ENCODE peak calls at places on chromosomes 4 and X, in eight cellular contexts. One of them, this sample, is unnamed.

GRCh38 chrX:68045008-68045577 is 388.2 kb downstream of the OPHN1 start:
- DNase-seq in activated naive CD4-positive, alpha-beta T cell treated with anti-CD3 and anti-CD28 coated beads for 36 hours: no peak
- DNase-seq in activated effector memory CD4-positive, alpha-beta T cell treated with Interleukin-2 at 50 U/mL for 16 hours: no peak
- DNase-seq in mucosa of descending colon: no peak
- DNase-seq in NCI-H2029: no peak
- DNase-seq in MCF 10A: no peak
- DNase-seq in HL-60: no peak
- DNase-seq in esophagus muscularis mucosa: no peak
- DNase-seq in this sample: no peak

GRCh38 chrX:40299028-40299479 is 201.3 kb upstream of the BCOR start:
- DNase-seq in esophagus muscularis mucosa: no peak
- DNase-seq in mucosa of descending colon: no peak
- DNase-seq in HL-60: no peak
- DNase-seq in MCF 10A: no peak
- DNase-seq in NCI-H2029: no peak
- DNase-seq in activated effector memory CD4-positive, alpha-beta T cell treated with Interleukin-2 at 50 U/mL for 16 hours: no peak
- DNase-seq in activated naive CD4-positive, alpha-beta T cell treated with anti-CD3 and anti-CD28 coated beads for 36 hours: no peak
- DNase-seq in this sample: no peak

GRCh38 chr4:110787781-110788180 is 164.9 kb upstream of the PITX2 start:
- DNase-seq in activated naive CD4-positive, alpha-beta T cell treated with anti-CD3 and anti-CD28 coated beads for 36 hours: no peak
- DNase-seq in NCI-H2029: no peak
- DNase-seq in HL-60: no peak
- DNase-seq in esophagus muscularis mucosa: no peak
- DNase-seq in mucosa of descending colon: no peak
- DNase-seq in MCF 10A: no peak
- DNase-seq in activated effector memory CD4-positive, alpha-beta T cell treated with Interleukin-2 at 50 U/mL for 16 hours: no peak
- DNase-seq in this sample: no peak

GRCh38 chrX:71181558-71181909 is 36.9 kb downstream of the NLGN3 start:
- DNase-seq in HL-60: no peak
- DNase-seq in esophagus muscularis mucosa: no peak
- DNase-seq in MCF 10A: no peak
- DNase-seq in mucosa of descending colon: peak
- DNase-seq in activated effector memory CD4-positive, alpha-beta T cell treated with Interleukin-2 at 50 U/mL for 16 hours: peak
- DNase-seq in activated naive CD4-positive, alpha-beta T cell treated with anti-CD3 and anti-CD28 coated beads for 36 hours: peak
- DNase-seq in NCI-H2029: peak
- DNase-seq in this sample: no peak

GRCh38 chr4:52750819-52751348 is 341 bp downstream of the ERVMER34-1 start:
- DNase-seq in mucosa of descending colon: peak
- DNase-seq in MCF 10A: peak
- DNase-seq in esophagus muscularis mucosa: no peak
- DNase-seq in HL-60: no peak
- DNase-seq in NCI-H2029: no peak
- DNase-seq in activated naive CD4-positive, alpha-beta T cell treated with anti-CD3 and anti-CD28 coated beads for 36 hours: peak
- DNase-seq in activated effector memory CD4-positive, alpha-beta T cell treated with Interleukin-2 at 50 U/mL for 16 hours: no peak
- DNase-seq in this sample: no peak

GRCh38 chr4:73917081-73917501 is 47.9 kb downstream of the CXCL1 start:
- DNase-seq in activated effector memory CD4-positive, alpha-beta T cell treated with Interleukin-2 at 50 U/mL for 16 hours: no peak
- DNase-seq in activated naive CD4-positive, alpha-beta T cell treated with anti-CD3 and anti-CD28 coated beads for 36 hours: no peak
- DNase-seq in HL-60: no peak
- DNase-seq in MCF 10A: peak
- DNase-seq in mucosa of descending colon: no peak
- DNase-seq in NCI-H2029: no peak
- DNase-seq in esophagus muscularis mucosa: no peak
- DNase-seq in this sample: peak

GRCh38 chr4:24971192-24971591 is 58.4 kb upstream of the CCDC149 start:
- DNase-seq in activated effector memory CD4-positive, alpha-beta T cell treated with Interleukin-2 at 50 U/mL for 16 hours: no peak
- DNase-seq in NCI-H2029: no peak
- DNase-seq in esophagus muscularis mucosa: no peak
- DNase-seq in activated naive CD4-positive, alpha-beta T cell treated with anti-CD3 and anti-CD28 coated beads for 36 hours: no peak
- DNase-seq in MCF 10A: peak
- DNase-seq in mucosa of descending colon: no peak
- DNase-seq in HL-60: peak
- DNase-seq in this sample: no peak

GRCh38 chr4:24210332-24210902 is 320.6 kb upstream of the PPARGC1A start:
- DNase-seq in activated naive CD4-positive, alpha-beta T cell treated with anti-CD3 and anti-CD28 coated beads for 36 hours: no peak
- DNase-seq in NCI-H2029: no peak
- DNase-seq in activated effector memory CD4-positive, alpha-beta T cell treated with Interleukin-2 at 50 U/mL for 16 hours: no peak
- DNase-seq in MCF 10A: peak
- DNase-seq in HL-60: peak
- DNase-seq in mucosa of descending colon: no peak
- DNase-seq in esophagus muscularis mucosa: peak
- DNase-seq in this sample: peak

GRCh38 chrX:106306391-106306947 is 138.4 kb downstream of the PWWP3B start:
- DNase-seq in esophagus muscularis mucosa: no peak
- DNase-seq in activated naive CD4-positive, alpha-beta T cell treated with anti-CD3 and anti-CD28 coated beads for 36 hours: no peak
- DNase-seq in MCF 10A: no peak
- DNase-seq in HL-60: no peak
- DNase-seq in NCI-H2029: no peak
- DNase-seq in activated effector memory CD4-positive, alpha-beta T cell treated with Interleukin-2 at 50 U/mL for 16 hours: no peak
- DNase-seq in mucosa of descending colon: no peak
- DNase-seq in this sample: no peak

GRCh38 chrX:4655743-4656142 is 942.3 kb upstream of the PRKX start:
- DNase-seq in activated effector memory CD4-positive, alpha-beta T cell treated with Interleukin-2 at 50 U/mL for 16 hours: no peak
- DNase-seq in activated naive CD4-positive, alpha-beta T cell treated with anti-CD3 and anti-CD28 coated beads for 36 hours: no peak
- DNase-seq in HL-60: no peak
- DNase-seq in NCI-H2029: no peak
- DNase-seq in MCF 10A: no peak
- DNase-seq in esophagus muscularis mucosa: no peak
- DNase-seq in mucosa of descending colon: no peak
- DNase-seq in this sample: no peak

GRCh38 chrX:112555831-112556230 is 123.9 kb downstream of the LHFPL1 start:
- DNase-seq in MCF 10A: no peak
- DNase-seq in esophagus muscularis mucosa: no peak
- DNase-seq in HL-60: no peak
- DNase-seq in activated effector memory CD4-positive, alpha-beta T cell treated with Interleukin-2 at 50 U/mL for 16 hours: no peak
- DNase-seq in NCI-H2029: no peak
- DNase-seq in activated naive CD4-positive, alpha-beta T cell treated with anti-CD3 and anti-CD28 coated beads for 36 hours: no peak
- DNase-seq in mucosa of descending colon: no peak
- DNase-seq in this sample: no peak

GRCh38 chr4:168562021-168562691 is 65.3 kb downstream of the PALLD start:
- DNase-seq in HL-60: no peak
- DNase-seq in esophagus muscularis mucosa: no peak
- DNase-seq in NCI-H2029: no peak
- DNase-seq in activated effector memory CD4-positive, alpha-beta T cell treated with Interleukin-2 at 50 U/mL for 16 hours: no peak
- DNase-seq in MCF 10A: peak
- DNase-seq in mucosa of descending colon: no peak
- DNase-seq in activated naive CD4-positive, alpha-beta T cell treated with anti-CD3 and anti-CD28 coated beads for 36 hours: no peak
- DNase-seq in this sample: peak

GRCh38 chrX:70338290-70338689 is 48.4 kb downstream of the KIF4A start:
- DNase-seq in NCI-H2029: no peak
- DNase-seq in esophagus muscularis mucosa: no peak
- DNase-seq in MCF 10A: no peak
- DNase-seq in HL-60: peak
- DNase-seq in activated naive CD4-positive, alpha-beta T cell treated with anti-CD3 and anti-CD28 coated beads for 36 hours: no peak
- DNase-seq in mucosa of descending colon: no peak
- DNase-seq in activated effector memory CD4-positive, alpha-beta T cell treated with Interleukin-2 at 50 U/mL for 16 hours: no peak
- DNase-seq in this sample: no peak

GRCh38 chrX:77622672-77623071 is 163.3 kb downstream of the ATRX start:
- DNase-seq in mucosa of descending colon: no peak
- DNase-seq in esophagus muscularis mucosa: no peak
- DNase-seq in activated effector memory CD4-positive, alpha-beta T cell treated with Interleukin-2 at 50 U/mL for 16 hours: no peak
- DNase-seq in NCI-H2029: no peak
- DNase-seq in activated naive CD4-positive, alpha-beta T cell treated with anti-CD3 and anti-CD28 coated beads for 36 hours: no peak
- DNase-seq in HL-60: no peak
- DNase-seq in MCF 10A: no peak
- DNase-seq in this sample: no peak

GRCh38 chr4:2651546-2651945 is 104.6 kb downstream of the TNIP2 start:
- DNase-seq in esophagus muscularis mucosa: no peak
- DNase-seq in activated naive CD4-positive, alpha-beta T cell treated with anti-CD3 and anti-CD28 coated beads for 36 hours: no peak
- DNase-seq in mucosa of descending colon: no peak
- DNase-seq in MCF 10A: no peak
- DNase-seq in HL-60: no peak
- DNase-seq in activated effector memory CD4-positive, alpha-beta T cell treated with Interleukin-2 at 50 U/mL for 16 hours: no peak
- DNase-seq in NCI-H2029: no peak
- DNase-seq in this sample: no peak

GRCh38 chr4:61427099-61427817 is 227.1 kb downstream of the ADGRL3 start:
- DNase-seq in activated naive CD4-positive, alpha-beta T cell treated with anti-CD3 and anti-CD28 coated beads for 36 hours: no peak
- DNase-seq in NCI-H2029: no peak
- DNase-seq in mucosa of descending colon: no peak
- DNase-seq in activated effector memory CD4-positive, alpha-beta T cell treated with Interleukin-2 at 50 U/mL for 16 hours: no peak
- DNase-seq in esophagus muscularis mucosa: no peak
- DNase-seq in MCF 10A: peak
- DNase-seq in HL-60: no peak
- DNase-seq in this sample: no peak

GRCh38 chr4:25925486-25926201 is 11.6 kb downstream of the SMIM20 start:
- DNase-seq in activated effector memory CD4-positive, alpha-beta T cell treated with Interleukin-2 at 50 U/mL for 16 hours: no peak
- DNase-seq in HL-60: no peak
- DNase-seq in activated naive CD4-positive, alpha-beta T cell treated with anti-CD3 and anti-CD28 coated beads for 36 hours: peak
- DNase-seq in esophagus muscularis mucosa: no peak
- DNase-seq in mucosa of descending colon: peak
- DNase-seq in MCF 10A: peak
- DNase-seq in NCI-H2029: no peak
- DNase-seq in this sample: no peak

GRCh38 chrX:110561036-110561435 is 202.4 kb downstream of the RTL9 start:
- DNase-seq in NCI-H2029: no peak
- DNase-seq in MCF 10A: peak
- DNase-seq in activated naive CD4-positive, alpha-beta T cell treated with anti-CD3 and anti-CD28 coated beads for 36 hours: no peak
- DNase-seq in activated effector memory CD4-positive, alpha-beta T cell treated with Interleukin-2 at 50 U/mL for 16 hours: no peak
- DNase-seq in mucosa of descending colon: no peak
- DNase-seq in HL-60: no peak
- DNase-seq in esophagus muscularis mucosa: no peak
- DNase-seq in this sample: no peak

GRCh38 chrX:119605398-119605738 is 856 bp downstream of the NKRF start:
- DNase-seq in mucosa of descending colon: peak
- DNase-seq in MCF 10A: no peak
- DNase-seq in activated effector memory CD4-positive, alpha-beta T cell treated with Interleukin-2 at 50 U/mL for 16 hours: no peak
- DNase-seq in HL-60: no peak
- DNase-seq in esophagus muscularis mucosa: no peak
- DNase-seq in activated naive CD4-positive, alpha-beta T cell treated with anti-CD3 and anti-CD28 coated beads for 36 hours: peak
- DNase-seq in NCI-H2029: no peak
- DNase-seq in this sample: no peak

GRCh38 chrX:149837639-149838038 is 43.3 kb upstream of the MAGEA8 start:
- DNase-seq in activated effector memory CD4-positive, alpha-beta T cell treated with Interleukin-2 at 50 U/mL for 16 hours: no peak
- DNase-seq in activated naive CD4-positive, alpha-beta T cell treated with anti-CD3 and anti-CD28 coated beads for 36 hours: peak
- DNase-seq in NCI-H2029: no peak
- DNase-seq in esophagus muscularis mucosa: no peak
- DNase-seq in HL-60: no peak
- DNase-seq in mucosa of descending colon: no peak
- DNase-seq in MCF 10A: no peak
- DNase-seq in this sample: no peak

GRCh38 chr4:150583287-150584197 is 1.6 kb downstream of the MAB21L2 start:
- DNase-seq in NCI-H2029: no peak
- DNase-seq in MCF 10A: no peak
- DNase-seq in HL-60: no peak
- DNase-seq in mucosa of descending colon: no peak
- DNase-seq in activated effector memory CD4-positive, alpha-beta T cell treated with Interleukin-2 at 50 U/mL for 16 hours: no peak
- DNase-seq in esophagus muscularis mucosa: no peak
- DNase-seq in activated naive CD4-positive, alpha-beta T cell treated with anti-CD3 and anti-CD28 coated beads for 36 hours: no peak
- DNase-seq in this sample: no peak

GRCh38 chr4:89111833-89112563 is 665 bp downstream of the TIGD2 start:
- DNase-seq in activated naive CD4-positive, alpha-beta T cell treated with anti-CD3 and anti-CD28 coated beads for 36 hours: no peak
- DNase-seq in NCI-H2029: no peak
- DNase-seq in esophagus muscularis mucosa: no peak
- DNase-seq in activated effector memory CD4-positive, alpha-beta T cell treated with Interleukin-2 at 50 U/mL for 16 hours: no peak
- DNase-seq in mucosa of descending colon: peak
- DNase-seq in MCF 10A: peak
- DNase-seq in HL-60: peak
- DNase-seq in this sample: peak

GRCh38 chr4:10192331-10192730 is 75.7 kb upstream of the WDR1 start:
- DNase-seq in activated effector memory CD4-positive, alpha-beta T cell treated with Interleukin-2 at 50 U/mL for 16 hours: no peak
- DNase-seq in mucosa of descending colon: no peak
- DNase-seq in esophagus muscularis mucosa: no peak
- DNase-seq in NCI-H2029: no peak
- DNase-seq in HL-60: no peak
- DNase-seq in MCF 10A: no peak
- DNase-seq in activated naive CD4-positive, alpha-beta T cell treated with anti-CD3 and anti-CD28 coated beads for 36 hours: no peak
- DNase-seq in this sample: no peak